ENCODE peak calls at places on chromosomes 11 and 22, in ten cellular contexts. P is breast epithelium, N is suprapubic skin, Y is esophagus muscularis mucosa, G is GM23338, L is stomach, E is transverse colon, U is HL-60, F is H1, V is GM12878. X is an unnamed sample.

GRCh38 chr11:47179655-47179991 is 2.9 kb upstream of the ARFGAP2 start:
- DNase-seq in P (no peak), N (no peak), Y (no peak), G (peak; percentile 79), L (peak; percentile 40), E (no peak), U (peak; percentile 67), F (no peak), V (peak; percentile 9), X (no peak)

GRCh38 chr11:64743591-64744543 is at the start of gene RASGRP2:
- DNase-seq in P (peak; percentile 69), N (peak; percentile 89), Y (no peak), G (peak; percentile 81), L (peak; percentile 74), E (peak; percentile 84), U (peak; percentile 94), F (no peak), V (no peak), X (peak; percentile 93)

GRCh38 chr22:39580795-39581194 is 10.2 kb downstream of the CACNA1I start:
- DNase-seq in P (no peak), N (no peak), Y (no peak), G (no peak), L (no peak), E (no peak), U (no peak), F (no peak), V (no peak), X (no peak)

GRCh38 chr11:34525887-34526657 is 12.5 kb upstream of the ELF5 start:
- DNase-seq in P (no peak), N (no peak), Y (no peak), G (no peak), L (no peak), E (no peak), U (no peak), F (no peak), V (no peak), X (no peak)

GRCh38 chr11:71114124-71114851 is 138.1 kb downstream of the SHANK2 start:
- DNase-seq in P (peak; percentile 63), N (no peak), Y (no peak), G (no peak), L (no peak), E (no peak), U (no peak), F (no peak), V (no peak), X (no peak)

GRCh38 chr22:21102659-21103267 is 57.0 kb downstream of the LRRC74B start:
- DNase-seq in P (peak; percentile 75), N (peak; percentile 82), Y (peak; percentile 94), G (peak; percentile 96), L (peak; percentile 68), E (peak; percentile 75), U (peak; percentile 68), F (peak; percentile 80), V (no peak), X (peak; percentile 76)

GRCh38 chr22:50445071-50445879 is 29.6 kb downstream of the SBF1 start:
- DNase-seq in P (no peak), N (no peak), Y (no peak), G (peak; percentile 32), L (peak; percentile 56), E (no peak), U (no peak), F (no peak), V (no peak), X (no peak)

GRCh38 chr22:38346506-38346905 is 29.3 kb upstream of the CSNK1E start:
- DNase-seq in P (peak; percentile 50), N (peak; percentile 75), Y (peak; percentile 88), G (no peak), L (peak; percentile 13), E (no peak), U (no peak), F (no peak), V (no peak), X (peak; percentile 42)

GRCh38 chr22:38184788-38185187 is 3.2 kb upstream of the PLA2G6 start:
- DNase-seq in P (no peak), N (no peak), Y (no peak), G (no peak), L (no peak), E (no peak), U (no peak), F (no peak), V (no peak), X (no peak)

GRCh38 chr22:19823638-19824196 is 31.0 kb downstream of the GNB1L start:
- DNase-seq in P (no peak), N (peak; percentile 59), Y (no peak), G (no peak), L (peak; percentile 14), E (no peak), U (peak; percentile 42), F (no peak), V (no peak), X (peak; percentile 26)

GRCh38 chr22:30183861-30184278 is 62.7 kb downstream of the LIF start:
- DNase-seq in P (no peak), N (no peak), Y (peak; percentile 29), G (no peak), L (no peak), E (no peak), U (peak; percentile 30), F (no peak), V (no peak), X (no peak)

GRCh38 chr11:7892751-7893356 is 38.2 kb downstream of the OR10A6 start:
- DNase-seq in P (no peak), N (no peak), Y (no peak), G (peak; percentile 85), L (no peak), E (no peak), U (peak; percentile 18), F (no peak), V (no peak), X (no peak)

DNA sequence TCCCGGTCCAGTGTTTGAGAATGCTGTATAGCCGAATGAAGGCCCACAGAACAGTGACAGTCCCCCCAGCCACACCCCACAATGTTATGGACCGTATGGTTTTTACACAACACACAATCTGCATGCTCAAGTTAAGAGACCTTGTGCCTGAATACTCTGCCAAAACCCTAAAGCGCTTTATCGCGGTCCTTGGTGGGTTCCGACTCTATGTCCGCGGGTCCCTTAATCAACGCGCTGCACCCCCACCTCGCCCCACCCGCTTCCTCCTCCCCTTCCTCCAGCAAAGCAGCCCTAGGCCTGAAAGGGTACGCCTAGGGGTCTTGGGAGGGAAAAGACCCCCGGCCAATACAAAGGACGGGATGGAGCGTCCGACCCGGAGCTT is 442 bp downstream of the COPB1 start:
- DNase-seq in P (no peak), N (no peak), Y (no peak), G (peak; percentile 56), L (peak; percentile 42), E (peak; percentile 53), U (peak; percentile 29), F (no peak), V (no peak), X (peak; percentile 73)
- TF ChIP-seq POLR2AphosphoS5 in P (no peak), N (no peak), Y (no peak), G (no peak), L (no peak), E (no peak), U (no peak), F (no peak), V (no peak), X (no peak)

GRCh38 chr11:5992604-5993251 is 5.9 kb upstream of the OR52L1 start:
- DNase-seq in P (no peak), N (no peak), Y (no peak), G (peak; percentile 65), L (no peak), E (no peak), U (peak; percentile 5), F (no peak), V (no peak), X (no peak)
- TF ChIP-seq CTCF in P (no peak), N (no peak), Y (no peak), G (peak; percentile 71), L (no peak), E (peak; percentile 43), U (peak; percentile 52), F (peak; percentile 74), V (peak; percentile 49), X (no peak)

DNA sequence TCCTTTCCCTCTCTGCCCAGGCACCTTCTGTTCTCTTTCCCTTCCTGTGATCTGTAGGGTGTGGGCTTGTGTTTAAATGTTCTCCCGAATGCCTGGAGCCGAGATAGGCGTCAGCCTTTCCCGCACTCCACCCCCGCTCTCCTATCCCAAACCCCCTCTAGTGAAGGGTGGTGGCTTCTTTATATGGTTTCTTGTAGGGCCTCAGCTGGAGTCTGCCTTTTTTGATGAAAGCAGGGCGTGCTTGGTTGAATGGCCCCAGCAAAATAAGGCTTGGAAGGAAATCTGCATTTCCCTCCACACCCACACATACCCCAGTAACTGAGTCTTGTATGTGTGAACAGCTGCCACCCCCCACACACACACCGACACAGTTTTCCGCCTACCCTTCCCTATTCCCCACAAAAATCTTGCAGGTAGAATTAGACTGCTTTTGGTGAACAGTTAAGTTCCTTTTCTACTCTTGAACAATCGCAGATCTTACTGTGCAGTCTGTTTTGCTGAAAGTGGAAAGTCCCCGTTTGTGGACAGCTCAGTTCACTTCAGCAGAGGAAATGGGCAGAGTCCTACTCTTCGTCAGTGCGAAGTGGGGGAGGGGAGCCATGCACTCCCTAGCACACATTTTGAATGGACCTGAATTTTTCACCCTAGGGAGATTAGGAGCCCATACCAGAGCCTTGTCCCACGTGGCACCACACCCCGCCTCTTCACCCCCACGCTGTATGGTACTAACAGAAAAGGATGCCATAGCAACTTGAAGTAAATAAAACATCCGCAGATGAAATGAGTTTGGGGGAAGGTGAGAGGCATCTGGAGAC is 25.5 kb upstream of the GRK2 start:
- DNase-seq in P (peak; percentile 76), N (no peak), Y (no peak), G (peak; percentile 70), L (peak; percentile 59), E (peak; percentile 82), U (peak; percentile 73), F (no peak), V (peak; percentile 76), X (peak; percentile 81)
- TF ChIP-seq POLR2AphosphoS5 in P (peak; percentile 30), N (no peak), Y (peak; percentile 33), G (peak; percentile 16), L (no peak), E (peak; percentile 67), U (no peak), F (peak; percentile 29), V (peak; percentile 78), X (peak; percentile 51)

GRCh38 chr11:54558407-54558806 is 45.4 kb downstream of the OR4C46 start:
- DNase-seq in P (no peak), N (no peak), Y (no peak), G (peak; percentile 1), L (no peak), E (no peak), U (no peak), F (no peak), V (no peak), X (no peak)

GRCh38 chr11:54558919-54559318 is 44.9 kb downstream of the OR4C46 start:
- DNase-seq in P (no peak), N (no peak), Y (no peak), G (peak; percentile 1), L (no peak), E (no peak), U (no peak), F (no peak), V (no peak), X (no peak)
- TF ChIP-seq CTCF in P (no peak), N (no peak), Y (no peak), G (no peak), L (no peak), E (no peak), U (no peak), F (peak; percentile 19), V (no peak), X (no peak)

GRCh38 chr11:74696932-74697687 is 34.1 kb downstream of the CHRDL2 start:
- DNase-seq in P (peak; percentile 71), N (peak; percentile 86), Y (peak; percentile 96), G (peak; percentile 73), L (peak; percentile 77), E (peak; percentile 72), U (no peak), F (no peak), V (no peak), X (peak; percentile 97)
- TF ChIP-seq POLR2AphosphoS5 in P (peak; percentile 67), N (peak; percentile 26), Y (peak; percentile 93), G (no peak), L (peak; percentile 88), E (peak; percentile 76), U (no peak), F (no peak), V (no peak), X (peak; percentile 67)

X was measured in sigmoid colon.